ENCODE peak calls at places on chromosome 20, in four cellular contexts. One of them, this sample, is unnamed.

GRCh38 chr20:40982415-40983145 is 46.0 kb upstream of the TOP1 start:
- DNase-seq in HepG2: no peak
- DNase-seq in H1: peak
- DNase-seq in K562: no peak
- DNase-seq in this sample: no peak

GRCh38 chr20:3889489-3890409 is 562 bp downstream of the PANK2 start:
- DNase-seq in HepG2: peak
- DNase-seq in H1: peak
- DNase-seq in K562: peak
- DNase-seq in this sample: no peak

GRCh38 chr20:61732511-61733210 is 333.0 kb downstream of the TAF4 start:
- DNase-seq in HepG2: no peak
- DNase-seq in H1: no peak
- DNase-seq in K562: no peak
- DNase-seq in this sample: no peak

GRCh38 chr20:63309261-63310071 is 16.5 kb downstream of the COL20A1 start:
- DNase-seq in HepG2: peak
- DNase-seq in H1: peak
- DNase-seq in K562: peak
- DNase-seq in this sample: no peak

GRCh38 chr20:36741072-36741471 is 4.8 kb downstream of the NDRG3 start:
- DNase-seq in HepG2: no peak
- DNase-seq in H1: no peak
- DNase-seq in K562: no peak
- DNase-seq in this sample: no peak

GRCh38 chr20:46130534-46130933 is 12.4 kb downstream of the CD40 start:
- DNase-seq in HepG2: no peak
- DNase-seq in H1: no peak
- DNase-seq in K562: no peak
- DNase-seq in this sample: no peak

GRCh38 chr20:15619341-15619740 is 953.9 kb downstream of the KIF16B start:
- DNase-seq in HepG2: no peak
- DNase-seq in H1: no peak
- DNase-seq in K562: no peak
- DNase-seq in this sample: no peak

GRCh38 chr20:15491564-15491963 is 1081.7 kb downstream of the KIF16B start:
- DNase-seq in HepG2: no peak
- DNase-seq in H1: peak
- DNase-seq in K562: no peak
- DNase-seq in this sample: no peak

GRCh38 chr20:48002517-48002970 is 217.3 kb upstream of the SULF2 start:
- DNase-seq in HepG2: no peak
- DNase-seq in H1: no peak
- DNase-seq in K562: no peak
- DNase-seq in this sample: no peak

GRCh38 chr20:9966966-9967365 is 67.8 kb upstream of the ANKEF1 start:
- DNase-seq in HepG2: peak
- DNase-seq in H1: no peak
- DNase-seq in K562: no peak
- DNase-seq in this sample: no peak

GRCh38 chr20:53265304-53265875 is 293.2 kb downstream of the TSHZ2 start:
- DNase-seq in HepG2: no peak
- DNase-seq in H1: no peak
- DNase-seq in K562: no peak
- DNase-seq in this sample: no peak

GRCh38 chr20:2817341-2817726 is 1.2 kb downstream of the TMEM239 start:
- DNase-seq in HepG2: no peak
- DNase-seq in H1: no peak
- DNase-seq in K562: no peak
- DNase-seq in this sample: no peak
- TF ChIP-seq SP1 in HepG2: no peak
- TF ChIP-seq SP1 in H1: no peak
- TF ChIP-seq SP1 in K562: no peak
- TF ChIP-seq SP1 in this sample: no peak

GRCh38 chr20:25041813-25042530 is 16.0 kb downstream of the ACSS1 start:
- DNase-seq in HepG2: no peak
- DNase-seq in H1: no peak
- DNase-seq in K562: no peak
- DNase-seq in this sample: no peak

GRCh38 chr20:25038103-25038410 is 19.9 kb downstream of the ACSS1 start:
- DNase-seq in HepG2: no peak
- DNase-seq in H1: no peak
- DNase-seq in K562: no peak
- DNase-seq in this sample: no peak

GRCh38 chr20:25038591-25039015 is 19.3 kb downstream of the ACSS1 start:
- DNase-seq in HepG2: no peak
- DNase-seq in H1: no peak
- DNase-seq in K562: no peak
- DNase-seq in this sample: no peak

GRCh38 chr20:25040438-25040831 is 17.5 kb downstream of the ACSS1 start:
- DNase-seq in HepG2: no peak
- DNase-seq in H1: no peak
- DNase-seq in K562: no peak
- DNase-seq in this sample: no peak

DNA sequence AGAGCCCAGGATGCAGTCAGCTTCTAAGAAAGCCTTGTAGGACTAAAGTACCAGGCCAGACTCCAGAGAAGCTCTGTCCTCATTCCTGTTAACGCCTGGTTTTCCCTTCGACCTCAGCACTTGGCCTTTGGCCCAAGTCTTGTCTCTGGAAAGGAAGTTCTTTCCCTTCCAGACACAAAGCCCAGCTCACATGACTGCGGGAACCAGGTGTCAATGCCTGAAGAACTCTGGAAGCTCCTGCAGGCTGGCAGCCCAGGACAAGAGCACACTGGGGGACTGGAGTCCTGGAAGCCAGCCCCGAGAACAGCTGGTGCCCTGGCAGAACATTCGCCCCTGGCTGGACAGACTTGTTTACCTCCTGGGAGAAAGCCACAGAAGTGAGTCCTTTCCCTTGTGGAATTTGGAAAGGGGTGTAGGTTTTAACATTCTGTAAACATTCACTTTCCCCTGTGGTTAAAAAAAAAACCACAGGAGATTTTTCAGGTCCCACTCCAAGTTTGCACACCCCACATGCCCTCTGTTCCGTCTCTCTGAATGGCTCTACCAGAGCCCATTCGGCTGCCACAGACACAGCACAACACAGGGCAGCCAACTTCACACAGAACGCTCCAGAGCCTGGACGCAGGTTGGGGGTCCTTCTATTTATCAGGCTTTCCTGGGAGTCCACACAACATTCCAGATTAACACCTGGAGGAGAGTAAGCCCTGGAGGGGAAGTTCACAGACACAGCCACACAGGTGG is 18.1 kb downstream of the ACSS1 start:
- DNase-seq in HepG2: no peak
- DNase-seq in H1: no peak
- DNase-seq in K562: no peak
- DNase-seq in this sample: no peak
- TF ChIP-seq FOSL1 in HepG2: no peak
- TF ChIP-seq FOSL1 in H1: no peak
- TF ChIP-seq FOSL1 in K562: no peak
- TF ChIP-seq FOSL1 in this sample: no peak

GRCh38 chr20:50054626-50055511 is 58.1 kb downstream of the UBE2V1 start:
- DNase-seq in HepG2: peak
- DNase-seq in H1: no peak
- DNase-seq in K562: no peak
- DNase-seq in this sample: no peak

GRCh38 chr20:50056408-50056926 is 56.5 kb downstream of the UBE2V1 start:
- DNase-seq in HepG2: no peak
- DNase-seq in H1: no peak
- DNase-seq in K562: no peak
- DNase-seq in this sample: no peak

GRCh38 chr20:50053790-50054547 is 59.0 kb downstream of the UBE2V1 start:
- DNase-seq in HepG2: no peak
- DNase-seq in H1: no peak
- DNase-seq in K562: no peak
- DNase-seq in this sample: no peak

GRCh38 chr20:50056951-50057403 is 56.0 kb downstream of the UBE2V1 start:
- DNase-seq in HepG2: no peak
- DNase-seq in H1: no peak
- DNase-seq in K562: no peak
- DNase-seq in this sample: no peak

GRCh38 chr20:50055524-50056083 is 57.3 kb downstream of the UBE2V1 start:
- DNase-seq in HepG2: no peak
- DNase-seq in H1: no peak
- DNase-seq in K562: no peak
- DNase-seq in this sample: no peak
- H3K4me3 ChIP-seq in HepG2: peak
- H3K4me3 ChIP-seq in H1: no peak
- H3K4me3 ChIP-seq in K562: no peak
- H3K4me3 ChIP-seq in this sample: no peak

GRCh38 chr20:6993526-6993925 is 226.0 kb downstream of the BMP2 start:
- DNase-seq in HepG2: no peak
- DNase-seq in H1: no peak
- DNase-seq in K562: no peak
- DNase-seq in this sample: no peak

GRCh38 chr20:6994452-6994851 is 227.0 kb downstream of the BMP2 start:
- DNase-seq in HepG2: no peak
- DNase-seq in H1: no peak
- DNase-seq in K562: no peak
- DNase-seq in this sample: no peak

GRCh38 chr20:6993016-6993415 is 225.5 kb downstream of the BMP2 start:
- DNase-seq in HepG2: no peak
- DNase-seq in H1: no peak
- DNase-seq in K562: no peak
- DNase-seq in this sample: no peak
- TF ChIP-seq SP1 in HepG2: no peak
- TF ChIP-seq SP1 in H1: no peak
- TF ChIP-seq SP1 in K562: no peak
- TF ChIP-seq SP1 in this sample: no peak

DNA sequence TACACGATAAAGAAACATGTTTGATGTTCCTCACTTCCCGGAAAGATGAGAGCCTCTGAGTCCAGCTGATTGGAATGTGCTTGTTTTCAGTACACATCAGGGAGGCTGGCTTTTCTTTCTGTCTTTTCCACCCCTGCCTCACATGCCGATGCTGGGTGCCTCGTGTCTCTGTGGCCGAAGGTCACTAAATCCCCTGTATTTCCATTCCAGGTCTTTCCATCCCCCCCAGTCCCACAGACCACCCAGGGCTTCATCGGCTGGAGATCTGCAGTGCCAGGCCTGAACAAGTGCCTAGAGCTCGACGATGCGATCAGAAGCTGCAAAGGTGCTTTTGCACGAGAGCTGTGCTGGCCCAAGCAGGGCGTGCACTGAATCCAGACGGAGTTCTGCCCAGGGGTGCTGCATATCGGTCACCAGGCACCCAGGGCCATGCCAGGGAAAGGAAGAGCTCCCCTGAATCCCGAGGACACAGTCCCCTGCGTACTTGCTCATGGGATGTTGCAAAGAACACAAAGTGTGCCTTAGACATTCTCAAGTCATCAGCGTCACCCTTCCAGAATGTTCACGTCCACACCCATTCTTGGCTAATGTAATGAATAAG is 67.9 kb downstream of the ANKRD60 start:
- DNase-seq in HepG2: no peak
- DNase-seq in H1: no peak
- DNase-seq in K562: no peak
- DNase-seq in this sample: no peak
- TF ChIP-seq FOSL1 in HepG2: no peak
- TF ChIP-seq FOSL1 in H1: no peak
- TF ChIP-seq FOSL1 in K562: no peak
- TF ChIP-seq FOSL1 in this sample: no peak

GRCh38 chr20:56808732-56809131 is 179.6 kb downstream of the TFAP2C start:
- DNase-seq in HepG2: no peak
- DNase-seq in H1: no peak
- DNase-seq in K562: no peak
- DNase-seq in this sample: no peak
- H3K4me3 ChIP-seq in HepG2: no peak
- H3K4me3 ChIP-seq in H1: no peak
- H3K4me3 ChIP-seq in K562: no peak
- H3K4me3 ChIP-seq in this sample: no peak

GRCh38 chr20:59519707-59520014 is 84.7 kb upstream of the PHACTR3 start:
- DNase-seq in HepG2: no peak
- DNase-seq in H1: no peak
- DNase-seq in K562: no peak
- DNase-seq in this sample: no peak

GRCh38 chr20:59520814-59521213 is 83.5 kb upstream of the PHACTR3 start:
- DNase-seq in HepG2: no peak
- DNase-seq in H1: no peak
- DNase-seq in K562: no peak
- DNase-seq in this sample: no peak

GRCh38 chr20:59515906-59516209 is 88.5 kb upstream of the PHACTR3 start:
- DNase-seq in HepG2: no peak
- DNase-seq in H1: no peak
- DNase-seq in K562: no peak
- DNase-seq in this sample: no peak

GRCh38 chr20:59515013-59515905 is 89.1 kb upstream of the PHACTR3 start:
- DNase-seq in HepG2: peak
- DNase-seq in H1: peak
- DNase-seq in K562: peak
- DNase-seq in this sample: peak

GRCh38 chr20:59518881-59519706 is 85.2 kb upstream of the PHACTR3 start:
- DNase-seq in HepG2: peak
- DNase-seq in H1: peak
- DNase-seq in K562: peak
- DNase-seq in this sample: peak
- TF ChIP-seq SP1 in HepG2: no peak
- TF ChIP-seq SP1 in H1: no peak
- TF ChIP-seq SP1 in K562: no peak
- TF ChIP-seq SP1 in this sample: no peak

GRCh38 chr20:23195635-23196034 is 109.5 kb upstream of the CD93 start:
- DNase-seq in HepG2: no peak
- DNase-seq in H1: no peak
- DNase-seq in K562: no peak
- DNase-seq in this sample: no peak
- TF ChIP-seq FOSL1 in HepG2: no peak
- TF ChIP-seq FOSL1 in H1: no peak
- TF ChIP-seq FOSL1 in K562: no peak
- TF ChIP-seq FOSL1 in this sample: no peak

This sample was measured in HCT116.